ENCODE peak calls at places on chromosomes 12 and 14, in four cellular contexts. One of them, this sample, is unnamed.

GRCh38 chr14:75009176-75009575 is 6.5 kb downstream of the EIF2B2 start:
- DNase-seq in BJ: no peak
- DNase-seq in stimulated activated CD8-positive, alpha-beta memory T cell treated with anti-CD3 and anti-CD28 coated beads, Interleukin-2, amount 100 ng/mL, for 48 hours: no peak
- DNase-seq in hypothalamus: no peak
- DNase-seq in this sample: no peak

GRCh38 chr14:36315159-36315853 is 5.1 kb downstream of the MBIP start:
- DNase-seq in BJ: no peak
- DNase-seq in hypothalamus: no peak
- DNase-seq in stimulated activated CD8-positive, alpha-beta memory T cell treated with anti-CD3 and anti-CD28 coated beads, Interleukin-2, amount 100 ng/mL, for 48 hours: no peak
- DNase-seq in this sample: no peak

GRCh38 chr14:99756796-99757195 is 36.4 kb upstream of the EML1 start:
- DNase-seq in hypothalamus: no peak
- DNase-seq in stimulated activated CD8-positive, alpha-beta memory T cell treated with anti-CD3 and anti-CD28 coated beads, Interleukin-2, amount 100 ng/mL, for 48 hours: no peak
- DNase-seq in BJ: no peak
- DNase-seq in this sample: no peak

GRCh38 chr12:22990501-22990900 is 365.5 kb downstream of the ETNK1 start:
- DNase-seq in BJ: no peak
- DNase-seq in hypothalamus: no peak
- DNase-seq in stimulated activated CD8-positive, alpha-beta memory T cell treated with anti-CD3 and anti-CD28 coated beads, Interleukin-2, amount 100 ng/mL, for 48 hours: no peak
- DNase-seq in this sample: no peak

GRCh38 chr14:49879683-49880204 is 13.1 kb upstream of the ARF6 start:
- DNase-seq in hypothalamus: no peak
- DNase-seq in BJ: no peak
- DNase-seq in stimulated activated CD8-positive, alpha-beta memory T cell treated with anti-CD3 and anti-CD28 coated beads, Interleukin-2, amount 100 ng/mL, for 48 hours: peak
- DNase-seq in this sample: peak

GRCh38 chr14:100677152-100677924 is 49.4 kb upstream of the DLK1 start:
- DNase-seq in BJ: no peak
- DNase-seq in hypothalamus: no peak
- DNase-seq in stimulated activated CD8-positive, alpha-beta memory T cell treated with anti-CD3 and anti-CD28 coated beads, Interleukin-2, amount 100 ng/mL, for 48 hours: no peak
- DNase-seq in this sample: no peak

GRCh38 chr12:111447571-111448265 is 42.0 kb downstream of the SH2B3 start:
- DNase-seq in hypothalamus: no peak
- DNase-seq in stimulated activated CD8-positive, alpha-beta memory T cell treated with anti-CD3 and anti-CD28 coated beads, Interleukin-2, amount 100 ng/mL, for 48 hours: no peak
- DNase-seq in BJ: no peak
- DNase-seq in this sample: no peak

GRCh38 chr14:54483848-54484247 is 4.9 kb downstream of the GMFB start:
- DNase-seq in hypothalamus: no peak
- DNase-seq in stimulated activated CD8-positive, alpha-beta memory T cell treated with anti-CD3 and anti-CD28 coated beads, Interleukin-2, amount 100 ng/mL, for 48 hours: no peak
- DNase-seq in BJ: no peak
- DNase-seq in this sample: no peak

GRCh38 chr12:107223816-107224215 is 130.5 kb upstream of the CRY1 start:
- DNase-seq in hypothalamus: no peak
- DNase-seq in stimulated activated CD8-positive, alpha-beta memory T cell treated with anti-CD3 and anti-CD28 coated beads, Interleukin-2, amount 100 ng/mL, for 48 hours: no peak
- DNase-seq in BJ: no peak
- DNase-seq in this sample: no peak

GRCh38 chr14:64438181-64438839 is 27.0 kb upstream of the AKAP5 start:
- DNase-seq in hypothalamus: no peak
- DNase-seq in BJ: peak
- DNase-seq in stimulated activated CD8-positive, alpha-beta memory T cell treated with anti-CD3 and anti-CD28 coated beads, Interleukin-2, amount 100 ng/mL, for 48 hours: no peak
- DNase-seq in this sample: no peak

GRCh38 chr14:96297999-96298398 is 42.0 kb downstream of the BDKRB1 start:
- DNase-seq in BJ: no peak
- DNase-seq in stimulated activated CD8-positive, alpha-beta memory T cell treated with anti-CD3 and anti-CD28 coated beads, Interleukin-2, amount 100 ng/mL, for 48 hours: no peak
- DNase-seq in hypothalamus: no peak
- DNase-seq in this sample: no peak

GRCh38 chr14:30064454-30064853 is 136.8 kb upstream of the PRKD1 start:
- DNase-seq in BJ: no peak
- DNase-seq in hypothalamus: no peak
- DNase-seq in stimulated activated CD8-positive, alpha-beta memory T cell treated with anti-CD3 and anti-CD28 coated beads, Interleukin-2, amount 100 ng/mL, for 48 hours: no peak
- DNase-seq in this sample: peak

GRCh38 chr14:64841121-64841611 is 38.5 kb downstream of the SPTB start:
- DNase-seq in stimulated activated CD8-positive, alpha-beta memory T cell treated with anti-CD3 and anti-CD28 coated beads, Interleukin-2, amount 100 ng/mL, for 48 hours: no peak
- DNase-seq in BJ: peak
- DNase-seq in hypothalamus: no peak
- DNase-seq in this sample: no peak

GRCh38 chr14:71438684-71439083 is 493.5 kb upstream of the RGS6 start:
- DNase-seq in BJ: no peak
- DNase-seq in stimulated activated CD8-positive, alpha-beta memory T cell treated with anti-CD3 and anti-CD28 coated beads, Interleukin-2, amount 100 ng/mL, for 48 hours: no peak
- DNase-seq in hypothalamus: peak
- DNase-seq in this sample: no peak

GRCh38 chr12:93429852-93430251 is 11.9 kb downstream of the UBE2N start:
- DNase-seq in hypothalamus: no peak
- DNase-seq in stimulated activated CD8-positive, alpha-beta memory T cell treated with anti-CD3 and anti-CD28 coated beads, Interleukin-2, amount 100 ng/mL, for 48 hours: no peak
- DNase-seq in BJ: no peak
- DNase-seq in this sample: no peak

GRCh38 chr12:124024263-124024678 is 51.3 kb downstream of the ZNF664 start:
- DNase-seq in BJ: no peak
- DNase-seq in stimulated activated CD8-positive, alpha-beta memory T cell treated with anti-CD3 and anti-CD28 coated beads, Interleukin-2, amount 100 ng/mL, for 48 hours: no peak
- DNase-seq in hypothalamus: no peak
- DNase-seq in this sample: no peak

This sample was measured in MM.1S.